ENCODE peak calls at places on chromosomes 4 and X, in five cellular contexts. I, Z, K, X and R are unnamed samples.

GRCh38 chr4:10571896-10572295 is 112.7 kb downstream of the CLNK start:
- DNase-seq in K (no peak), Z (no peak), X (no peak), I (no peak), R (no peak)

GRCh38 chrX:136759968-136760367 is 20.8 kb downstream of the ARHGEF6 start:
- DNase-seq in I (no peak), Z (no peak), X (peak), K (no peak), R (no peak)

GRCh38 chr4:24856586-24856985 is 56.3 kb downstream of the CCDC149 start:
- DNase-seq in I (no peak), X (peak), Z (no peak), K (no peak), R (no peak)

GRCh38 chrX:136065044-136065671 is 79.9 kb downstream of the SLC9A6 start:
- DNase-seq in I (no peak), K (no peak), X (no peak), Z (peak), R (no peak)

GRCh38 chr4:152102184-152103000 is 341.6 kb upstream of the GATB start:
- DNase-seq in I (no peak), X (no peak), K (no peak), Z (peak), R (peak)

GRCh38 chr4:64713256-64713840 is 304.1 kb upstream of the TECRL start:
- DNase-seq in X (no peak), K (peak), I (no peak), Z (peak), R (no peak)

GRCh38 chrX:70973221-70973620 is 42.3 kb upstream of the SLC7A3 start:
- DNase-seq in K (no peak), Z (no peak), X (no peak), I (no peak), R (no peak)

GRCh38 chr4:150366487-150366999 is 215.4 kb upstream of the MAB21L2 start:
- DNase-seq in Z (no peak), X (peak), I (peak), K (no peak), R (no peak)

GRCh38 chr4:26220704-26221103 is 100.1 kb upstream of the RBPJ start:
- DNase-seq in X (no peak), K (no peak), I (no peak), Z (no peak), R (no peak)

GRCh38 chr4:124105212-124105611 is 607.3 kb downstream of the ANKRD50 start:
- DNase-seq in K (no peak), X (no peak), I (no peak), Z (no peak), R (no peak)

GRCh38 chr4:189313861-189314513 is 626.7 kb upstream of the FRG1 start:
- DNase-seq in K (no peak), X (no peak), I (no peak), Z (no peak), R (no peak)

GRCh38 chr4:52259978-52260377 is 208.9 kb downstream of the SPATA18 start:
- DNase-seq in K (no peak), I (no peak), X (no peak), Z (no peak), R (no peak)

GRCh38 chr4:10204401-10205058 is 87.9 kb upstream of the WDR1 start:
- DNase-seq in I (no peak), K (no peak), X (no peak), Z (no peak), R (no peak)

GRCh38 chrX:148573119-148573518 is 72.7 kb downstream of the AFF2 start:
- DNase-seq in I (no peak), X (no peak), K (no peak), Z (no peak), R (no peak)

GRCh38 chr4:87310691-87311335 is 11.9 kb downstream of the HSD17B13 start:
- DNase-seq in I (no peak), Z (no peak), K (no peak), X (no peak), R (no peak)

GRCh38 chr4:84917869-84918600 is 48.5 kb downstream of the WDFY3 start:
- DNase-seq in Z (no peak), X (no peak), K (no peak), I (no peak), R (no peak)

GRCh38 chrX:80004458-80004857 is 10.1 kb upstream of the TBX22 start:
- DNase-seq in I (no peak), X (no peak), K (no peak), Z (no peak), R (no peak)

GRCh38 chr4:177287298-177287697 is 22.4 kb upstream of the NEIL3 start:
- DNase-seq in K (peak), I (no peak), X (no peak), Z (no peak), R (no peak)

GRCh38 chr4:106708604-106708876 is 327.6 kb downstream of the DKK2 start:
- DNase-seq in K (no peak), I (no peak), X (no peak), Z (no peak), R (no peak)

DNA sequence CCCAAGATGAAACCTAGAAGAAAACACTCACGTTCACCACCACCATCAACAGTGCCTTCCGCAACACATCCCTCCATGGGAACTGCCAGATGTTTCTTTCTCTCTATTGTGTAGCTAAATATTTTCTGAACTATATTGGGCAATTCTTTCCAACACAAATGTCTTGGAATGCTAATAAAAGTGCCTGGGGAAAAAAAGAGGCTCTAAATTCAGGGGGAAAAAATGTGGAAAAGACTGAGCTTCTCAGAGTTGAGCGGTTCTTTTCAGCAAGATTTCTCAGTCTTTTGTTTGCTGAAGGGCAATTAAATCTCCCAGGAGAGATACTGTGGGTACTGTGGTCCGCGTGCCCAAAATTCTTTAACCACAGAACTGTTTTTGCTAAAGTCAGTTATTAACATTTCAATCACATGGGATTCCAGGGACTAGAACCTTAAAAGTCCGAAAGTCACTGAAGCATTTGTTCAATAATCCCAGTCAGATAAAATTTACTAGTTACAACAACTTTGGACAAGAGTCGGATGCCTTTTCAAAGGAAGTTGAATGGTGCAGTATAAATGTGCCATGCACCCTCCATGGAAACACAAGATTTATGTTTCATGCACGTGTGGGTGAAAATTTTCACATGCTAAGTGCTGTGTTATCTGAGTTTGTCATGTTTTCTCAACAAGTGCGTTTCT is 52.0 kb upstream of the DHRSX start:
- DNase-seq in X (no peak), Z (peak), I (no peak), K (no peak), R (no peak)
- TF ChIP-seq YY1 in X (no peak), Z (no peak), I (no peak), K (no peak), R (no peak)

DNA sequence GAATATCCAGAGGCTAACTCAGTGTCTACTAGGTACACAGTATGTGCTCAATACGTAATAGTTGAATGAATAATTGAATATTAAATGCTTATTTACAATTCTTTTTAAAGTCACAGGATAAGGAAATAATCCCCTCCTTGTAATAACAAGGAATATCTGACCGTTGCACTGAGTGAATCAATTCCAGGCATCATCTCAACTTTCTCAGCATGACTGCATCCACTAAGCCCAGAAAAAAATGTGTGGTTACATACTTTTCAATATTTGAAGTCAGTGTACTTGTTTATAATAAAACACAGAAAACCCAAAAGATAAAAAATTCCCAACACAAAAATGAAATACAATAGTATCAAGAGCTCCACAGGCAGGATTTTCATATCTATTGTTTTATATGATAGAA is 105.4 kb downstream of the TMEM144 start:
- DNase-seq in I (no peak), X (no peak), Z (no peak), K (no peak), R (no peak)
- H2AFZ ChIP-seq in I (no peak), X (no peak), Z (no peak), K (no peak), R (no peak)

GRCh38 chr4:13653356-13653755 is 25.8 kb upstream of the BOD1L1 start:
- DNase-seq in I (no peak), K (no peak), X (no peak), Z (no peak), R (no peak)

GRCh38 chr4:13659341-13660070 is 32.0 kb upstream of the BOD1L1 start:
- DNase-seq in I (no peak), Z (no peak), K (no peak), X (no peak), R (no peak)

GRCh38 chr4:13657016-13657415 is 29.5 kb upstream of the BOD1L1 start:
- DNase-seq in X (no peak), I (no peak), K (no peak), Z (no peak), R (no peak)

GRCh38 chr4:13654158-13654797 is 26.8 kb upstream of the BOD1L1 start:
- DNase-seq in I (peak), X (no peak), Z (peak), K (peak), R (no peak)

DNA sequence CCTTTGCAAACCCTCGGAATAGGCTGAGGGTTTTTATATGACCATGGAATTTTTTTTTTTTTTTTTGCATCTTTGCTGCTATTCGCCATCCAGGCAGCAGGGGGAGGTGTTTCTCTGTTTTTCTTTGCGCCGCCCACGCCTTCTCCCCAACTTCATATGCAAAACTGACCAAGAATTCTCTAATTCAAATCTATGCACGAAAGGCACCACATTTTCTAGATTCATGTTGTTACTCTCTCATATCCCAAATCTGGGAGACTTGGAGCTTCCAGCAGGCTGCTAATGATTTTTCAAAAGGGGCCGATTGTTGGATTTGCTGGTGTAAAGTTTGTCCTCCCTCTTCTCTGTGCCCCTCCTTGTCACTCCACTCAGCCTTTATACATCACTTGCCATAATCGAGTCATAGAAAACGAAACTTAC is 29.1 kb upstream of the BOD1L1 start:
- DNase-seq in Z (peak), I (peak), X (peak), K (peak), R (no peak)
- TF ChIP-seq POLR2A in Z (no peak), I (no peak), X (no peak), K (no peak), R (no peak)

GRCh38 chrX:107704181-107704580 is 71.4 kb downstream of the TSC22D3 start:
- DNase-seq in Z (no peak), I (no peak), X (no peak), K (no peak), R (no peak)
- TF ChIP-seq YY1 in Z (no peak), I (no peak), X (no peak), K (no peak), R (no peak)

DNA sequence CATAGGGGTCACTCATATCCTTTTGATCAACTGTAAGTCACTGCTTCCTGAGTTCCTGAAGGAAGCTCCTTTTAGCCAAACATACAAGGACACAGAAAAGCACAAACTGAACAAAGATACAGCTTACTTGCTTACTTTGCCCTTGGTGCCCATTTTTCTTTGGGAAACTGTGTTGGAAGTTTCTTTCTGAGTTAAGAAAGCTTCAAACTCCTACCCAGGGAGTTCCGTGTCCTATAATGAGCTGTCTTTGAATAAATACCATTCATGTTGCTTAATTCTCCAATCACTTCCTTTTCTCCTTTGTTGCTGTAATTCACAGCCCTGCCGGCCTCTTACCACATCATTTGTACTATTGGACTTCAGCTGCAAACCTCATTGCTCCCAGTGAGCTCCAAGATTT is at the start of gene ADH4:
- DNase-seq in K (no peak), I (no peak), Z (peak), X (no peak), R (no peak)
- H2AFZ ChIP-seq in K (no peak), I (no peak), Z (peak), X (no peak), R (no peak)